ENCODE peak calls at places on chromosomes 13 and 19, in ten cellular contexts. One of them, this sample, is unnamed.

GRCh38 chr19:4474504-4475136 is 2.5 kb downstream of the HDGFL2 start:
- DNase-seq in T follicular helper cell: no peak
- DNase-seq in kidney tubule cell: peak
- DNase-seq in naive thymus-derived CD8-positive, alpha-beta T cell: no peak
- DNase-seq in KG1: no peak
- DNase-seq in NB4: no peak
- DNase-seq in left colon: no peak
- DNase-seq in AG20443: peak
- DNase-seq in stimulated activated CD8-positive, alpha-beta memory T cell treated with anti-CD3 and anti-CD28 coated beads, Interleukin-7, amount 100 ng/mL, for 4 hours: no peak
- DNase-seq in NCI-H187 treated with DMSO at 0.1 percent for 48 hours: no peak
- DNase-seq in this sample: peak

GRCh38 chr19:5254543-5254942 is 86.1 kb downstream of the PTPRS start:
- DNase-seq in T follicular helper cell: no peak
- DNase-seq in kidney tubule cell: no peak
- DNase-seq in naive thymus-derived CD8-positive, alpha-beta T cell: no peak
- DNase-seq in KG1: no peak
- DNase-seq in NB4: no peak
- DNase-seq in left colon: no peak
- DNase-seq in AG20443: no peak
- DNase-seq in stimulated activated CD8-positive, alpha-beta memory T cell treated with anti-CD3 and anti-CD28 coated beads, Interleukin-7, amount 100 ng/mL, for 4 hours: no peak
- DNase-seq in NCI-H187 treated with DMSO at 0.1 percent for 48 hours: no peak
- DNase-seq in this sample: no peak

GRCh38 chr19:47765522-47766358 is 12.8 kb upstream of the SELENOW start:
- DNase-seq in T follicular helper cell: no peak
- DNase-seq in kidney tubule cell: peak
- DNase-seq in naive thymus-derived CD8-positive, alpha-beta T cell: no peak
- DNase-seq in KG1: peak
- DNase-seq in NB4: peak
- DNase-seq in left colon: peak
- DNase-seq in AG20443: peak
- DNase-seq in stimulated activated CD8-positive, alpha-beta memory T cell treated with anti-CD3 and anti-CD28 coated beads, Interleukin-7, amount 100 ng/mL, for 4 hours: no peak
- DNase-seq in NCI-H187 treated with DMSO at 0.1 percent for 48 hours: no peak
- DNase-seq in this sample: peak

GRCh38 chr19:3857449-3858003 is 11.3 kb downstream of the ZFR2 start:
- DNase-seq in T follicular helper cell: no peak
- DNase-seq in kidney tubule cell: peak
- DNase-seq in naive thymus-derived CD8-positive, alpha-beta T cell: no peak
- DNase-seq in KG1: no peak
- DNase-seq in NB4: no peak
- DNase-seq in left colon: no peak
- DNase-seq in AG20443: no peak
- DNase-seq in stimulated activated CD8-positive, alpha-beta memory T cell treated with anti-CD3 and anti-CD28 coated beads, Interleukin-7, amount 100 ng/mL, for 4 hours: no peak
- DNase-seq in NCI-H187 treated with DMSO at 0.1 percent for 48 hours: no peak
- DNase-seq in this sample: peak

GRCh38 chr13:71858647-71859046 is 8.4 kb downstream of the DACH1 start:
- DNase-seq in T follicular helper cell: no peak
- DNase-seq in kidney tubule cell: peak
- DNase-seq in naive thymus-derived CD8-positive, alpha-beta T cell: no peak
- DNase-seq in KG1: no peak
- DNase-seq in NB4: no peak
- DNase-seq in left colon: no peak
- DNase-seq in AG20443: no peak
- DNase-seq in stimulated activated CD8-positive, alpha-beta memory T cell treated with anti-CD3 and anti-CD28 coated beads, Interleukin-7, amount 100 ng/mL, for 4 hours: no peak
- DNase-seq in NCI-H187 treated with DMSO at 0.1 percent for 48 hours: no peak
- DNase-seq in this sample: no peak

GRCh38 chr19:38437917-38438316 is 4.4 kb downstream of the RYR1 start:
- DNase-seq in T follicular helper cell: no peak
- DNase-seq in kidney tubule cell: no peak
- DNase-seq in naive thymus-derived CD8-positive, alpha-beta T cell: no peak
- DNase-seq in KG1: no peak
- DNase-seq in NB4: no peak
- DNase-seq in left colon: no peak
- DNase-seq in AG20443: no peak
- DNase-seq in stimulated activated CD8-positive, alpha-beta memory T cell treated with anti-CD3 and anti-CD28 coated beads, Interleukin-7, amount 100 ng/mL, for 4 hours: no peak
- DNase-seq in NCI-H187 treated with DMSO at 0.1 percent for 48 hours: no peak
- DNase-seq in this sample: no peak

GRCh38 chr19:39083983-39084731 is at the start of gene ACP7:
- DNase-seq in T follicular helper cell: no peak
- DNase-seq in kidney tubule cell: no peak
- DNase-seq in naive thymus-derived CD8-positive, alpha-beta T cell: no peak
- DNase-seq in KG1: no peak
- DNase-seq in NB4: no peak
- DNase-seq in left colon: no peak
- DNase-seq in AG20443: no peak
- DNase-seq in stimulated activated CD8-positive, alpha-beta memory T cell treated with anti-CD3 and anti-CD28 coated beads, Interleukin-7, amount 100 ng/mL, for 4 hours: no peak
- DNase-seq in NCI-H187 treated with DMSO at 0.1 percent for 48 hours: no peak
- DNase-seq in this sample: no peak

GRCh38 chr13:44231786-44232516 is 141.7 kb upstream of the SERP2 start:
- DNase-seq in T follicular helper cell: no peak
- DNase-seq in kidney tubule cell: peak
- DNase-seq in naive thymus-derived CD8-positive, alpha-beta T cell: no peak
- DNase-seq in KG1: no peak
- DNase-seq in NB4: peak
- DNase-seq in left colon: peak
- DNase-seq in AG20443: peak
- DNase-seq in stimulated activated CD8-positive, alpha-beta memory T cell treated with anti-CD3 and anti-CD28 coated beads, Interleukin-7, amount 100 ng/mL, for 4 hours: no peak
- DNase-seq in NCI-H187 treated with DMSO at 0.1 percent for 48 hours: peak
- DNase-seq in this sample: peak

GRCh38 chr13:109156181-109156935 is 526.9 kb downstream of the MYO16 start:
- DNase-seq in T follicular helper cell: no peak
- DNase-seq in kidney tubule cell: peak
- DNase-seq in naive thymus-derived CD8-positive, alpha-beta T cell: no peak
- DNase-seq in KG1: no peak
- DNase-seq in NB4: no peak
- DNase-seq in left colon: no peak
- DNase-seq in AG20443: peak
- DNase-seq in stimulated activated CD8-positive, alpha-beta memory T cell treated with anti-CD3 and anti-CD28 coated beads, Interleukin-7, amount 100 ng/mL, for 4 hours: no peak
- DNase-seq in NCI-H187 treated with DMSO at 0.1 percent for 48 hours: no peak
- DNase-seq in this sample: no peak

GRCh38 chr13:69720278-69720983 is 387.2 kb upstream of the ATXN8OS start:
- DNase-seq in T follicular helper cell: no peak
- DNase-seq in kidney tubule cell: peak
- DNase-seq in naive thymus-derived CD8-positive, alpha-beta T cell: no peak
- DNase-seq in KG1: no peak
- DNase-seq in NB4: no peak
- DNase-seq in left colon: peak
- DNase-seq in AG20443: no peak
- DNase-seq in stimulated activated CD8-positive, alpha-beta memory T cell treated with anti-CD3 and anti-CD28 coated beads, Interleukin-7, amount 100 ng/mL, for 4 hours: no peak
- DNase-seq in NCI-H187 treated with DMSO at 0.1 percent for 48 hours: no peak
- DNase-seq in this sample: no peak

GRCh38 chr13:26847281-26847680 is 86.7 kb upstream of the GPR12 start:
- DNase-seq in T follicular helper cell: no peak
- DNase-seq in kidney tubule cell: no peak
- DNase-seq in naive thymus-derived CD8-positive, alpha-beta T cell: no peak
- DNase-seq in KG1: no peak
- DNase-seq in NB4: no peak
- DNase-seq in left colon: no peak
- DNase-seq in AG20443: no peak
- DNase-seq in stimulated activated CD8-positive, alpha-beta memory T cell treated with anti-CD3 and anti-CD28 coated beads, Interleukin-7, amount 100 ng/mL, for 4 hours: no peak
- DNase-seq in NCI-H187 treated with DMSO at 0.1 percent for 48 hours: no peak
- DNase-seq in this sample: no peak

GRCh38 chr19:1063030-1063908 is 3.7 kb upstream of the ARHGAP45 start:
- DNase-seq in T follicular helper cell: peak
- DNase-seq in kidney tubule cell: no peak
- DNase-seq in naive thymus-derived CD8-positive, alpha-beta T cell: peak
- DNase-seq in KG1: no peak
- DNase-seq in NB4: peak
- DNase-seq in left colon: peak
- DNase-seq in AG20443: no peak
- DNase-seq in stimulated activated CD8-positive, alpha-beta memory T cell treated with anti-CD3 and anti-CD28 coated beads, Interleukin-7, amount 100 ng/mL, for 4 hours: no peak
- DNase-seq in NCI-H187 treated with DMSO at 0.1 percent for 48 hours: no peak
- DNase-seq in this sample: no peak

This sample was measured in NCI-H2107.